ENCODE peak calls at places on chromosomes 6 and 20, in four cellular contexts. Z, M, K and F are unnamed samples.

GRCh38 chr6:107185570-107185969 is 70.3 kb upstream of the BEND3 start:
- DNase-seq in Z (no peak), K (peak), M (no peak), F (peak)

GRCh38 chr6:42118162-42119001 is 24.0 kb downstream of the C6orf132 start:
- DNase-seq in M (no peak), K (no peak), Z (no peak), F (no peak)

GRCh38 chr6:139881251-139881650 is 506.8 kb upstream of the CITED2 start:
- DNase-seq in M (no peak), Z (no peak), K (no peak), F (no peak)

GRCh38 chr6:121885399-121886152 is 450.1 kb downstream of the GJA1 start:
- DNase-seq in M (no peak), K (no peak), Z (no peak), F (peak)

GRCh38 chr6:38771111-38771694 is 56.1 kb downstream of the DNAH8 start:
- DNase-seq in K (no peak), Z (no peak), M (no peak), F (no peak)

GRCh38 chr6:49576618-49577017 is 26.1 kb downstream of the C6orf141 start:
- DNase-seq in Z (no peak), K (no peak), M (no peak), F (no peak)

GRCh38 chr6:21500314-21500713 is 93.2 kb upstream of the SOX4 start:
- DNase-seq in M (no peak), Z (no peak), K (no peak), F (no peak)

GRCh38 chr20:21395666-21396044 is 1.7 kb downstream of the NKX2-4 start:
- DNase-seq in Z (no peak), K (no peak), M (no peak), F (no peak)

GRCh38 chr6:135183532-135184440 is 2.7 kb downstream of the MYB start:
- DNase-seq in M (no peak), Z (no peak), K (peak), F (peak)

GRCh38 chr6:100664274-100665040 is 199.7 kb upstream of the SIM1 start:
- DNase-seq in Z (no peak), M (no peak), K (peak), F (peak)

DNA sequence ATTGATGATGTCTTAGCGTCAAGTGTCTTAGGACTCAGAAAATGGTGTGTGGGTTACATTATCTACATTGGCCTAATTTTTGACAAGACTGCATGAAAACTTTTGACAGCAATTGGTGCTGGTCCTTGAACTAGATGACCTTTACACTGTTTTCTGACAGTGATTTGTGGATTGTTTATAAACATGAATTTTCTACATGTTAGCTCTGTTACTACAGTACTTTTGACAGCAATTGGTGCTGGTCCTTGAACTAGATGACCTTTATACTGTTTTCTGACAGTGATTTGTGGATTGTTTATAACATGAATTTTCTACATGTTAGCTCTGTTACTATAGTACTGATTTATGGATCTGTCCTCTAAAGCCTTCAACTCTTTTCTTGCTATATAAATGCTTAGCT is 16.7 kb downstream of the KCTD20 start:
- DNase-seq in M (no peak), Z (no peak), K (no peak), F (no peak)
- TF ChIP-seq CHD1 in M (no peak), Z (no peak), K (no peak), F (no peak)

GRCh38 chr20:18989736-18990474 is 176.3 kb downstream of the SCP2D1 start:
- DNase-seq in Z (no peak), M (no peak), K (no peak), F (no peak)
- TF ChIP-seq CHD1 in Z (no peak), M (no peak), K (no peak), F (no peak)

GRCh38 chr6:116467514-116467913 is 6.3 kb downstream of the CALHM6 start:
- DNase-seq in Z (no peak), M (no peak), K (no peak), F (no peak)

GRCh38 chr6:116462516-116462915 is 1.3 kb downstream of the CALHM6 start:
- DNase-seq in M (no peak), K (no peak), Z (no peak), F (no peak)

GRCh38 chr6:116468293-116468692 is 7.1 kb downstream of the CALHM6 start:
- DNase-seq in K (peak), Z (no peak), M (no peak), F (no peak)

GRCh38 chr6:116467096-116467495 is 5.9 kb downstream of the CALHM6 start:
- DNase-seq in Z (no peak), K (no peak), M (no peak), F (peak)

DNA sequence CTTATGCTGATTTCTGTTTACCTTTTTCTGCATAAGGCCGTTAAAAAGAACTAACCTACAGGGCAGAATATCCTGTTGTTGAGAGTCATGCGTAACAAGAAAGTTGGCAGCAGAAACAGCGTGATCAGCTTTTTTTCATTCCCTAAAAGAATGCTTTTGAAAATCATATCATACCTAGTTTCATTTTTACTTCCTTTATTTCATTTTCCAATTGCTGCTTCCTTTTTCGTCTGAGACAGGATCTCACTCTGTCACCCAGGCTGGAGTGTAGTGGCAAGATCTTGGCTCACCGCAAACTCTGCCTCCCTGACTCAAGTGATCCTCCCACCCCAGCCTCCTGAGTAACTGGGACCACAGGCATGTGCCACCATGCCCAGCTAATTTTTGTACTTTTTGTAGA is 4.1 kb downstream of the CALHM6 start:
- DNase-seq in M (no peak), K (no peak), Z (no peak), F (no peak)
- TF ChIP-seq CHD1 in M (no peak), K (no peak), Z (no peak), F (no peak)

DNA sequence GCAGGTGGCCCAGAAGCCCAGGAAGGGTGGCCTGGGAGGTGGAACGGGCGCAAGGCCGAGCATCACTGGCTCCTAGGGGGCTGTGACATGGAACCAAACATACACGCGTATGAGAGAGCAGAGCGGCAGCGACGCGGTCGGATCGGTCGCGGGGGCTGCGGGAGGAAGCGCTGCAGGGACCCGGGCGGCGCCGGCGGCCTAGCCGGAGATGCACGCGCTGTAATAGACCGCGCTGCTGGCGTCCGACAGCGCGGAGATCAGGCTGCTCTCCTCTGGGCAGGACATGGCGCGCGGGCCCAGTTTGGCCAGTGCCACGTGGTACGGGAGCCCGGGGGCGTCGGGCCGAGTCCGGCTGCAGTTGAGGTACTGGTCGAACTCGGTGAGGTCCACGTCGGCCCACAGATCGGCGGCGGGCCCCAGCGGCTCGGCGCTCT is 1.5 kb downstream of the SOX18 start:
- DNase-seq in M (no peak), Z (no peak), K (no peak), F (no peak)
- TF ChIP-seq CHD1 in M (no peak), Z (no peak), K (no peak), F (no peak)

GRCh38 chr6:52304917-52305316 is 20.4 kb upstream of the MCM3 start:
- DNase-seq in Z (no peak), K (no peak), M (no peak), F (peak)
- TF ChIP-seq CHD1 in Z (no peak), K (no peak), M (no peak), F (no peak)